ENCODE peak calls at places on chromosomes 7 and 10, in seven cellular contexts. S is GM20000, H is pancreas, L is AG09309, F is endothelial cell of umbilical vein, B is kidney epithelial cell, G is spleen. K is an unnamed sample.

GRCh38 chr7:9149499-9150082 is 716.2 kb downstream of the NXPH1 start:
- DNase-seq in S (no peak), H (no peak), L (no peak), F (no peak), B (peak; percentile 53), G (no peak), K (no peak)

GRCh38 chr10:102648889-102649752 is 4.8 kb downstream of the TRIM8 start:
- DNase-seq in S (no peak), H (peak; percentile 68), L (no peak), F (no peak), B (no peak), G (peak; percentile 85), K (no peak)

GRCh38 chr7:13903997-13904396 is 85.5 kb downstream of the ETV1 start:
- DNase-seq in S (no peak), H (no peak), L (peak; percentile 62), F (no peak), B (peak; percentile 25), G (no peak), K (no peak)

GRCh38 chr7:52685351-52685750 is 350.1 kb upstream of the POM121L12 start:
- DNase-seq in S (no peak), H (no peak), L (no peak), F (no peak), B (no peak), G (no peak), K (no peak)

GRCh38 chr10:22316286-22317120 is at the start of gene COMMD3:
- DNase-seq in S (peak; percentile 88), H (peak; percentile 92), L (no peak), F (peak; percentile 88), B (no peak), G (peak; percentile 96), K (peak; percentile 81)

GRCh38 chr7:135121868-135122267 is 26.0 kb upstream of the TMEM140 start:
- DNase-seq in S (no peak), H (no peak), L (no peak), F (no peak), B (no peak), G (no peak), K (no peak)

GRCh38 chr7:16587785-16588184 is 57.8 kb downstream of the ANKMY2 start:
- DNase-seq in S (no peak), H (no peak), L (no peak), F (no peak), B (no peak), G (no peak), K (no peak)

GRCh38 chr10:76970795-76971519 is 666.7 kb downstream of the KCNMA1 start:
- DNase-seq in S (no peak), H (no peak), L (no peak), F (no peak), B (no peak), G (no peak), K (no peak)

GRCh38 chr10:93873427-93874115 is 20.2 kb upstream of the SLC35G1 start:
- DNase-seq in S (no peak), H (no peak), L (peak; percentile 33), F (no peak), B (peak; percentile 5), G (no peak), K (no peak)

GRCh38 chr7:77425151-77426051 is 9.3 kb upstream of the GSAP start:
- DNase-seq in S (peak; percentile 15), H (no peak), L (no peak), F (no peak), B (no peak), G (no peak), K (no peak)

DNA sequence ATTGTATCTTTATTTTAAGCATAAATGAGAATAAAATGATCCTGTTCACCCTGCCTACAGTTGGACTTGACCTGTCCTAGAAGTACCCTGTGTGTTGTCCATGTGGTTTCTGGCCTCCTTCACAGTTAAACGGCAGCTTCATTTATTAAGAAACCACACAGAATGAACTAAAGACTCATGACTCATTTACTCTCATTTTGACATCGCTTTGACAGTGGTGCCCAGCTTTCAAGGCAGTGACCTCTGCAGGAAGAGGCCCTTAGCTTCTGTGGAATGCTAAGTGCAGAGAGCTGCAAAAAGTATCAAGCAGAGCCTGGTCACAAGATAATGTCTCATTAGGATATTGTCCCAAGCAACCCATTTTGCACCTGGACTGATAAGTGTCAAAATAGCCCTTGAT is 93.4 kb downstream of the AVL9 start:
- DNase-seq in S (peak; percentile 59), H (no peak), L (peak; percentile 59), F (peak; percentile 85), B (peak; percentile 71), G (no peak), K (peak; percentile 56)
- TF ChIP-seq CTCF in S (no peak), H (no peak), L (no peak), F (peak; percentile 6), B (peak; percentile 22), G (no peak), K (peak; percentile 19)

DNA sequence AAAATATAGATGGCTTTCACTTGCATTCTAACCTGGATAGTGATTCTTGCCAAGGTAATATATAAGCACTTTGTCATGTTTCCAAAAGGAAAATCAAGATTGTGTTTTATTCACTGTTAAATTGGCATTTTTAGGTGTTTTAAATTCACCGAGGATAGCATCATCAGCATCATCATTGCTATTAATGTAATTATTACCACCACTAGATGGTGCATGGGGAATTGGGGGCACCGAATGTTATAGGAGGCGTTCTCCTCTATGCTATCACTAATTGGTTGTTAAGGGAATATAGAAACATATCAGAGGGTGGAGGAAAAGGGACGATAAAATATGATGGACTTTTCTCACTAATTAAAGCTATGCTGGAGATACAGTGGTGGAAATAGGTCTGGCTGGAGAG is 95.5 kb downstream of the CELF2 start:
- DNase-seq in S (peak; percentile 49), H (no peak), L (no peak), F (no peak), B (no peak), G (no peak), K (peak; percentile 40)
- TF ChIP-seq CTCF in S (peak; percentile 32), H (no peak), L (no peak), F (peak; percentile 4), B (no peak), G (peak; percentile 34), K (peak; percentile 35)

DNA sequence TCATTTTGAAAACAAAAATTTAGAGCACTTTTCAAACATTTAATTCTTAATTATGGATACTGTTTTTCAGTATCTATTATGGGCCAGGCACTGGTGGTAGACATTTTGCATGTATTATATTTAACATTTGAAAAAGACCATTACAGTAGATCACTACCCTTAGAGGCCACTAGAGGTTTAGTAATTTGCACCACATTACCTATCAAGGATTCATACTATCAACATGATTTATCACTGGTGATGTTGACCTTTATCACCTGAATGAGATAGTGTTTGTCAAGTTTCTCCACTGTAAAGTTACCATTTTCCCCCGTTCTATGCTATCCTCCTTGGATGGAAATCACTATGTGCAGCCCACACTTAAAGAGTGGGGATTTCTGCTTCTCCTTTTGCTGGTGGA is 4.4 kb upstream of the SNX13 start:
- DNase-seq in S (no peak), H (no peak), L (no peak), F (no peak), B (no peak), G (no peak), K (no peak)
- TF ChIP-seq CTCF in S (no peak), H (peak; percentile 7), L (peak; percentile 3), F (no peak), B (no peak), G (no peak), K (no peak)

GRCh38 chr7:147249956-147250355 is 1133.4 kb downstream of the CNTNAP2 start:
- DNase-seq in S (no peak), H (no peak), L (no peak), F (no peak), B (no peak), G (no peak), K (no peak)

GRCh38 chr7:147251924-147252323 is 1135.3 kb downstream of the CNTNAP2 start:
- DNase-seq in S (no peak), H (no peak), L (no peak), F (no peak), B (no peak), G (no peak), K (no peak)
- TF ChIP-seq CTCF in S (no peak), H (no peak), L (no peak), F (no peak), B (no peak), G (no peak), K (no peak)

GRCh38 chr10:70296406-70296899 is 12.6 kb upstream of the NPFFR1 start:
- DNase-seq in S (no peak), H (peak; percentile 82), L (peak; percentile 56), F (peak; percentile 79), B (peak; percentile 50), G (peak; percentile 88), K (no peak)
- TF ChIP-seq CTCF in S (no peak), H (no peak), L (no peak), F (no peak), B (no peak), G (no peak), K (no peak)

GRCh38 chr10:113820507-113820906 is 33.4 kb downstream of the DCLRE1A start:
- DNase-seq in S (no peak), H (no peak), L (no peak), F (peak; percentile 4), B (no peak), G (no peak), K (no peak)
- TF ChIP-seq CTCF in S (peak; percentile 4), H (no peak), L (no peak), F (peak; percentile 40), B (no peak), G (no peak), K (no peak)

GRCh38 chr10:43221419-43222293 is 45.2 kb downstream of the RASGEF1A start:
- DNase-seq in S (no peak), H (peak; percentile 51), L (no peak), F (no peak), B (no peak), G (peak; percentile 72), K (no peak)
- TF ChIP-seq CTCF in S (no peak), H (no peak), L (no peak), F (peak; percentile 18), B (peak; percentile 31), G (no peak), K (peak; percentile 26)

GRCh38 chr7:139118803-139119485 is 9.4 kb upstream of the ZC3HAV1 start:
- DNase-seq in S (peak; percentile 69), H (no peak), L (no peak), F (no peak), B (no peak), G (peak; percentile 85), K (peak; percentile 63)

GRCh38 chr7:139116999-139117398 is 7.5 kb upstream of the ZC3HAV1 start:
- DNase-seq in S (no peak), H (no peak), L (no peak), F (no peak), B (no peak), G (no peak), K (no peak)

GRCh38 chr7:139117599-139118233 is 8.2 kb upstream of the ZC3HAV1 start:
- DNase-seq in S (no peak), H (no peak), L (no peak), F (no peak), B (no peak), G (no peak), K (no peak)

GRCh38 chr7:139119486-139119849 is 9.9 kb upstream of the ZC3HAV1 start:
- DNase-seq in S (no peak), H (no peak), L (no peak), F (no peak), B (no peak), G (no peak), K (no peak)

GRCh38 chr7:139118234-139118802 is 8.8 kb upstream of the ZC3HAV1 start:
- DNase-seq in S (peak; percentile 65), H (no peak), L (no peak), F (peak; percentile 86), B (peak; percentile 38), G (no peak), K (peak; percentile 51)
- TF ChIP-seq CTCF in S (no peak), H (no peak), L (no peak), F (peak; percentile 13), B (peak; percentile 5), G (no peak), K (no peak)